ENCODE peak calls at places on chromosomes 5 and 9, in nine cellular contexts. B, J, D, T, A, E, W, C and H are unnamed samples.
A peak's percentile ranks its signal among the peaks of the same experiment; 100 is the strongest.

GRCh38 chr5:15304914-15305834 is 194.8 kb upstream of the FBXL7 start:
- DNase-seq in D (no peak), C (no peak), J (no peak), E (no peak), T (no peak), W (no peak), B (no peak), A (no peak), H (no peak)

GRCh38 chr9:117403403-117403811 is 11.4 kb downstream of the ASTN2 start:
- DNase-seq in A (peak; percentile 65), T (no peak), J (no peak), B (no peak), E (no peak), W (no peak), D (peak; percentile 33), C (no peak), H (peak; percentile 90)

GRCh38 chr5:159549046-159549445 is 218.8 kb upstream of the IL12B start:
- DNase-seq in E (no peak), D (no peak), B (no peak), W (no peak), C (no peak), J (no peak), A (no peak), T (no peak), H (no peak)

GRCh38 chr5:138354926-138355378 is 2.5 kb downstream of the KDM3B start:
- DNase-seq in D (no peak), T (no peak), E (peak; percentile 89), A (peak; percentile 55), W (peak; percentile 73), J (peak; percentile 35), B (peak; percentile 60), C (peak; percentile 41), H (no peak)

GRCh38 chr9:77912895-77913693 is 118.5 kb downstream of the GNAQ start:
- DNase-seq in W (no peak), T (no peak), B (no peak), A (no peak), D (no peak), C (no peak), E (no peak), J (no peak), H (no peak)

GRCh38 chr9:136964171-136964689 is 12.2 kb downstream of the LCN12 start:
- DNase-seq in A (no peak), T (no peak), D (no peak), W (no peak), E (no peak), J (peak; percentile 88), C (no peak), B (no peak), H (no peak)

GRCh38 chr5:5409151-5409810 is 13.2 kb upstream of the ICE1 start:
- DNase-seq in A (no peak), C (no peak), B (no peak), W (no peak), E (no peak), D (no peak), T (no peak), J (no peak), H (no peak)

GRCh38 chr9:105969672-105970071 is 275.3 kb downstream of the TMEM38B start:
- DNase-seq in D (no peak), A (no peak), W (no peak), B (no peak), J (no peak), T (no peak), C (no peak), E (no peak), H (no peak)

GRCh38 chr9:125541840-125542243 is 165.2 kb downstream of the MAPKAP1 start:
- DNase-seq in W (no peak), T (no peak), B (no peak), J (no peak), C (no peak), E (no peak), D (no peak), A (peak; percentile 10), H (peak; percentile 82)

GRCh38 chr5:52657231-52657645 is 130.5 kb upstream of the ITGA1 start:
- DNase-seq in T (no peak), D (no peak), E (peak; percentile 71), A (peak; percentile 78), W (no peak), C (no peak), B (peak; percentile 1), J (no peak), H (peak; percentile 55)

GRCh38 chr5:144971067-144971850 is 800.6 kb downstream of the KCTD16 start:
- DNase-seq in B (no peak), A (peak; percentile 66), D (no peak), C (no peak), W (no peak), T (no peak), J (no peak), E (no peak), H (no peak)

GRCh38 chr5:52777186-52777585 is 10.5 kb upstream of the ITGA1 start:
- DNase-seq in W (no peak), B (no peak), A (no peak), C (no peak), E (no peak), D (no peak), T (no peak), J (no peak), H (no peak)

GRCh38 chr9:106846307-106846706 is 16.7 kb upstream of the ZNF462 start:
- DNase-seq in B (no peak), W (no peak), T (no peak), E (no peak), A (no peak), D (no peak), C (no peak), J (peak; percentile 15), H (no peak)

GRCh38 chr9:116319480-116319879 is 165.9 kb downstream of the PAPPA start:
- DNase-seq in A (no peak), J (no peak), C (no peak), B (no peak), E (no peak), T (no peak), D (no peak), W (no peak), H (no peak)

GRCh38 chr9:124440786-124441185 is 9.5 kb upstream of the ADGRD2 start:
- DNase-seq in C (no peak), J (no peak), B (no peak), E (no peak), D (no peak), A (no peak), T (no peak), W (no peak), H (no peak)

GRCh38 chr9:130823435-130823834 is 11.6 kb upstream of the ABL1 start:
- DNase-seq in W (no peak), J (no peak), B (no peak), A (no peak), T (no peak), C (no peak), E (peak; percentile 53), D (no peak), H (no peak)

GRCh38 chr5:52623291-52623690 is 164.4 kb upstream of the ITGA1 start:
- DNase-seq in W (no peak), B (no peak), C (no peak), E (no peak), T (no peak), D (no peak), A (no peak), J (no peak), H (no peak)